ENCODE peak calls at places on chromosomes 5 and 9, in seven cellular contexts. K is GM23338, D is dorsolateral prefrontal cortex, X is tibial nerve, P is ovary, E is A549, W is PC-9. M is an unnamed sample.
A peak's percentile ranks its signal among the peaks of the same experiment; 100 is the strongest.

GRCh38 chr5:157252741-157253465 is 13.0 kb upstream of the CYFIP2 start:
- DNase-seq in K (no peak), D (no peak), X (no peak), P (no peak), E (no peak), W (no peak), M (no peak)

GRCh38 chr9:36470891-36471290 is 70.8 kb upstream of the RNF38 start:
- DNase-seq in K (no peak), D (no peak), X (peak; percentile 50), P (peak; percentile 44), E (no peak), W (peak; percentile 35), M (no peak)

GRCh38 chr5:149666212-149666852 is 63.8 kb upstream of the PPARGC1B start:
- DNase-seq in K (no peak), D (no peak), X (no peak), P (no peak), E (no peak), W (no peak), M (no peak)

GRCh38 chr9:73640971-73641370 is 489.3 kb downstream of the ANXA1 start:
- DNase-seq in K (no peak), D (no peak), X (no peak), P (no peak), E (no peak), W (no peak), M (no peak)

GRCh38 chr5:14296533-14297331 is 153.6 kb downstream of the TRIO start:
- DNase-seq in K (no peak), D (peak; percentile 59), X (no peak), P (no peak), E (no peak), W (no peak), M (no peak)

GRCh38 chr5:72093231-72093630 is 14.0 kb upstream of the MAP1B start:
- DNase-seq in K (no peak), D (no peak), X (no peak), P (no peak), E (no peak), W (no peak), M (no peak)

GRCh38 chr5:82092-82491 is 9.9 kb upstream of the PLEKHG4B start:
- DNase-seq in K (peak; percentile 95), D (no peak), X (no peak), P (no peak), E (no peak), W (peak; percentile 83), M (no peak)

GRCh38 chr9:37801959-37802711 is 1.5 kb downstream of the DCAF10 start:
- DNase-seq in K (no peak), D (no peak), X (no peak), P (no peak), E (no peak), W (no peak), M (no peak)

GRCh38 chr5:17374973-17375844 is 122.8 kb upstream of the TAF11L2 start:
- DNase-seq in K (peak; percentile 73), D (no peak), X (no peak), P (no peak), E (peak; percentile 80), W (peak; percentile 83), M (no peak)

GRCh38 chr5:179765400-179765799 is 28.4 kb upstream of the LTC4S start:
- DNase-seq in K (no peak), D (no peak), X (no peak), P (no peak), E (no peak), W (peak; percentile 46), M (no peak)

GRCh38 chr9:81693639-81694378 is 4.5 kb upstream of the TLE1 start:
- DNase-seq in K (no peak), D (no peak), X (no peak), P (no peak), E (no peak), W (no peak), M (no peak)

GRCh38 chr5:37668524-37669047 is 171.3 kb downstream of the GDNF start:
- DNase-seq in K (peak; percentile 13), D (no peak), X (peak; percentile 13), P (no peak), E (peak; percentile 64), W (peak; percentile 94), M (peak; percentile 96)

GRCh38 chr5:137923856-137924255 is 34.6 kb downstream of the PKD2L2 start:
- DNase-seq in K (peak; percentile 47), D (no peak), X (no peak), P (no peak), E (no peak), W (no peak), M (no peak)

GRCh38 chr9:37732086-37732744 is 21.4 kb upstream of the TRMT10B start:
- DNase-seq in K (no peak), D (no peak), X (no peak), P (no peak), E (no peak), W (no peak), M (no peak)

GRCh38 chr9:92266486-92266885 is 27.0 kb downstream of the IARS1 start:
- DNase-seq in K (no peak), D (no peak), X (no peak), P (no peak), E (no peak), W (no peak), M (no peak)

GRCh38 chr9:105318729-105319513 is 74.5 kb downstream of the SLC44A1 start:
- DNase-seq in K (no peak), D (no peak), X (no peak), P (no peak), E (no peak), W (no peak), M (no peak)

GRCh38 chr9:82117025-82117424 is 128.5 kb downstream of the SPATA31D1 start:
- DNase-seq in K (no peak), D (no peak), X (peak; percentile 48), P (no peak), E (no peak), W (no peak), M (no peak)

GRCh38 chr9:78033870-78034269 is 2.3 kb upstream of the GNAQ start:
- DNase-seq in K (no peak), D (no peak), X (no peak), P (no peak), E (no peak), W (no peak), M (no peak)

GRCh38 chr9:26723486-26723885 is 169.1 kb downstream of the CAAP1 start:
- DNase-seq in K (peak; percentile 95), D (peak; percentile 32), X (peak; percentile 22), P (no peak), E (peak; percentile 44), W (peak; percentile 5), M (no peak)

GRCh38 chr9:91757802-91758201 is 192.2 kb downstream of the ROR2 start:
- DNase-seq in K (no peak), D (no peak), X (no peak), P (no peak), E (no peak), W (no peak), M (no peak)

GRCh38 chr5:171306785-171307591 is 2.1 kb upstream of the TLX3 start:
- DNase-seq in K (peak; percentile 80), D (no peak), X (no peak), P (no peak), E (no peak), W (no peak), M (no peak)

GRCh38 chr9:37155601-37156000 is 35.2 kb downstream of the ZCCHC7 start:
- DNase-seq in K (no peak), D (no peak), X (no peak), P (no peak), E (no peak), W (no peak), M (no peak)

GRCh38 chr5:143985832-143986485 is 174.0 kb downstream of the HMHB1 start:
- DNase-seq in K (no peak), D (no peak), X (no peak), P (no peak), E (no peak), W (no peak), M (no peak)

GRCh38 chr5:143992461-143992860 is 178.0 kb downstream of the YIPF5 start:
- DNase-seq in K (no peak), D (no peak), X (no peak), P (no peak), E (no peak), W (no peak), M (no peak)

GRCh38 chr5:143987264-143987663 is 175.3 kb downstream of the HMHB1 start:
- DNase-seq in K (no peak), D (no peak), X (no peak), P (no peak), E (no peak), W (no peak), M (no peak)

GRCh38 chr5:143987751-143988560 is 176.0 kb downstream of the HMHB1 start:
- DNase-seq in K (no peak), D (no peak), X (no peak), P (no peak), E (no peak), W (no peak), M (no peak)

GRCh38 chr5:143986567-143987242 is 174.7 kb downstream of the HMHB1 start:
- DNase-seq in K (no peak), D (no peak), X (no peak), P (no peak), E (no peak), W (no peak), M (no peak)
- TF ChIP-seq CTCF in K (no peak), D (no peak), X (no peak), P (no peak), E (no peak), W (no peak), M (no peak)

DNA sequence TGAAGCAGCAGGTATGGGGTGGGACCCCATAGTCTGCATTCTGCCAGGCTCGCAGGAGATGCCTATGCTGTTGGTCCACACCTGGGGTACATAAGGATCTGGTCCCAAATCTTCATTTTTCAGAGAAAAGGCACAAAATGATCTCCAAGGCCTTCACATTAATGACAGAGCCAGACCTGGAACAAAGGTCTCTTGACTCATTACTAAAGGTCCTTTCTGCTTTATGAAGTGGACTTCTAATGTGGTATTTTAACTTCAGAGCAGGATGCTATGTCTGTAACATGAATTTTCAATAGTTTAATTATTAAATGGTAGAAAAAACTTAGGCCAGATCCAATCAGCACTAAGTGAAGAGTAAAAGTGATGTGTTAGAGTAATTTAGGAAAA is 38.0 kb downstream of the DMGDH start:
- DNase-seq in K (no peak), D (no peak), X (no peak), P (no peak), E (no peak), W (no peak), M (no peak)
- H3K4me3 ChIP-seq in K (no peak overlapping the region), D (no peak overlapping the region), X (no peak overlapping the region), P (no peak overlapping the region), E (no peak overlapping the region), W (no peak overlapping the region), M (no peak overlapping the region)

GRCh38 chr5:1672396-1672795 is 127.2 kb downstream of the MRPL36 start:
- DNase-seq in K (peak; percentile 70), D (no peak), X (no peak), P (no peak), E (no peak), W (no peak), M (no peak)
- TF ChIP-seq CTCF in K (peak; percentile 40), D (no peak), X (no peak), P (no peak), E (no peak), W (peak; percentile 37), M (no peak)

DNA sequence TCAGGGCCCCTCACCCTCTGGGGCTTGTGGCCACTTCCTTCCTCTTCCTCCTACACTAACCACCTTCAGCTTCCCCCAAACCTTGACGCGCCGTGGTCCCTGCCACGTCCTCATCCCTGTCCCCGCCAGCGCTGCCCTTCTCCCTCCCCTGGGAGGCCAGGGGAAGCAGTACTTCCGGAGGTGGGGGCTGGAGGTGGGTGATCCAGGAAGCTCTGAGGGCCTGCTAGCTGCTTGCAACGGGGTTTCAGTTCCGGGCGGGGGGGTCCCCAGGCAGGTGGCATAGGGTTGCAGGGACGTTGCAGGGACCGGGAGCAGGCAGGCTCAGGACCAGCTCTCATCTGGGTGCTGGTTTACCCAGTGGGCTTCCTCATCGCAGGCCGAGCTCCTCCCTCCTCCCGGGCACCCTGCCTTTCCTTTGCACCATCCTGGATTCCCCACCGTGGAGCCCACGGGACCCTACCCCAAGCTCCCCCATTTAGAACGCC is 70.0 kb downstream of the RXRA start:
- DNase-seq in K (no peak), D (no peak), X (no peak), P (no peak), E (no peak), W (no peak), M (no peak)
- H3K4me3 ChIP-seq in K (no peak overlapping the region), D (no peak overlapping the region), X (no peak overlapping the region), P (no peak overlapping the region), E (no peak overlapping the region), W (no peak overlapping the region), M (no peak overlapping the region)